ENCODE peak calls at places on chromosomes 1 and 21, in ten cellular contexts. V, N, M, U, A, F, Z, O, R and P are unnamed samples.

GRCh38 chr1:227357229-227358078 is 39.2 kb upstream of the CDC42BPA start:
- DNase-seq in V (no peak), N (no peak), M (no peak), U (peak; percentile 84), A (no peak), F (peak; percentile 9), Z (peak; percentile 26), O (peak; percentile 5), R (peak; percentile 49), P (peak; percentile 53)

GRCh38 chr1:180532854-180533253 is 25.9 kb upstream of the OVAAL start:
- DNase-seq in V (no peak), N (no peak), M (no peak), U (no peak), A (no peak), F (no peak), Z (no peak), O (no peak), R (no peak), P (no peak)

GRCh38 chr1:204453141-204453772 is 41.3 kb downstream of the PIK3C2B start:
- DNase-seq in V (no peak), N (peak; percentile 90), M (peak; percentile 71), U (no peak), A (peak; percentile 43), F (no peak), Z (no peak), O (no peak), R (no peak), P (no peak)

GRCh38 chr1:234973426-234974250 is 155.0 kb downstream of the TOMM20 start:
- DNase-seq in V (no peak), N (no peak), M (no peak), U (no peak), A (no peak), F (no peak), Z (no peak), O (no peak), R (no peak), P (no peak)

GRCh38 chr21:41364308-41364707 is 2.5 kb downstream of the MX2 start:
- DNase-seq in V (no peak), N (peak; percentile 41), M (no peak), U (no peak), A (no peak), F (no peak), Z (no peak), O (no peak), R (no peak), P (no peak)

GRCh38 chr1:14822493-14822892 is 224.0 kb downstream of the KAZN start:
- DNase-seq in V (no peak), N (no peak), M (no peak), U (peak; percentile 19), A (no peak), F (no peak), Z (no peak), O (no peak), R (no peak), P (no peak)

GRCh38 chr21:37863842-37864241 is 52.4 kb downstream of the KCNJ6 start:
- DNase-seq in V (no peak), N (peak; percentile 40), M (no peak), U (peak; percentile 79), A (no peak), F (no peak), Z (no peak), O (no peak), R (no peak), P (no peak)

GRCh38 chr1:68230901-68231626 is 1.3 kb downstream of the WLS start:
- DNase-seq in V (no peak), N (no peak), M (peak; percentile 6), U (no peak), A (no peak), F (no peak), Z (peak; percentile 12), O (no peak), R (peak; percentile 59), P (no peak)

GRCh38 chr1:54335396-54336056 is 70.7 kb downstream of the SSBP3 start:
- DNase-seq in V (peak; percentile 66), N (no peak), M (no peak), U (peak; percentile 80), A (no peak), F (no peak), Z (no peak), O (no peak), R (peak; percentile 31), P (no peak)

GRCh38 chr1:94949681-94950661 is 23.1 kb upstream of the CNN3 start:
- DNase-seq in V (no peak), N (no peak), M (no peak), U (no peak), A (no peak), F (peak; percentile 45), Z (no peak), O (peak; percentile 71), R (peak; percentile 70), P (no peak)

GRCh38 chr1:174626031-174627020 is 178.6 kb downstream of the GPR52 start:
- DNase-seq in V (no peak), N (no peak), M (no peak), U (peak; percentile 77), A (no peak), F (no peak), Z (no peak), O (no peak), R (no peak), P (no peak)

GRCh38 chr1:107599220-107599619 is 365.8 kb downstream of the VAV3 start:
- DNase-seq in V (no peak), N (no peak), M (no peak), U (no peak), A (no peak), F (no peak), Z (no peak), O (no peak), R (no peak), P (no peak)

GRCh38 chr1:39544327-39544726 is 32.3 kb downstream of the PABPC4 start:
- DNase-seq in V (no peak), N (no peak), M (no peak), U (no peak), A (no peak), F (no peak), Z (no peak), O (no peak), R (no peak), P (no peak)

GRCh38 chr1:184877992-184878391 is 96.3 kb downstream of the NIBAN1 start:
- DNase-seq in V (no peak), N (no peak), M (no peak), U (no peak), A (no peak), F (no peak), Z (no peak), O (no peak), R (no peak), P (no peak)

GRCh38 chr1:214002472-214002871 is 14.7 kb downstream of the PROX1 start:
- DNase-seq in V (no peak), N (no peak), M (no peak), U (peak; percentile 84), A (no peak), F (peak; percentile 68), Z (no peak), O (no peak), R (no peak), P (peak; percentile 13)